ENCODE peak calls at places on chromosomes 3 and 15, in seven cellular contexts. One of them, this sample, is unnamed.

GRCh38 chr15:31396881-31397560 is 70.4 kb downstream of the KLF13 start:
- DNase-seq in A549: peak; percentile 76
- DNase-seq in sigmoid colon: peak; percentile 94
- DNase-seq in upper lobe of left lung: peak; percentile 98
- DNase-seq in SK-N-SH: peak; percentile 82
- DNase-seq in tibial nerve: peak; percentile 89
- DNase-seq in transverse colon: peak; percentile 97
- DNase-seq in this sample: peak; percentile 95

GRCh38 chr15:31024330-31024729 is 32.9 kb upstream of the MTMR10 start:
- DNase-seq in upper lobe of left lung: no peak
- DNase-seq in SK-N-SH: no peak
- DNase-seq in tibial nerve: no peak
- DNase-seq in sigmoid colon: no peak
- DNase-seq in A549: peak; percentile 68
- DNase-seq in transverse colon: no peak
- DNase-seq in this sample: no peak

GRCh38 chr3:69386535-69387385 is 872 bp upstream of the FRMD4B start:
- DNase-seq in transverse colon: no peak
- DNase-seq in sigmoid colon: no peak
- DNase-seq in tibial nerve: no peak
- DNase-seq in upper lobe of left lung: no peak
- DNase-seq in SK-N-SH: no peak
- DNase-seq in A549: no peak
- DNase-seq in this sample: no peak

GRCh38 chr3:12773030-12773723 is 14.1 kb upstream of the TMEM40 start:
- DNase-seq in SK-N-SH: no peak
- DNase-seq in A549: no peak
- DNase-seq in transverse colon: no peak
- DNase-seq in upper lobe of left lung: no peak
- DNase-seq in tibial nerve: no peak
- DNase-seq in sigmoid colon: no peak
- DNase-seq in this sample: no peak

GRCh38 chr3:169020371-169020770 is 643.1 kb downstream of the MECOM start:
- DNase-seq in tibial nerve: no peak
- DNase-seq in sigmoid colon: no peak
- DNase-seq in SK-N-SH: no peak
- DNase-seq in A549: no peak
- DNase-seq in upper lobe of left lung: no peak
- DNase-seq in transverse colon: no peak
- DNase-seq in this sample: no peak

GRCh38 chr3:105274958-105275357 is 91.8 kb upstream of the ALCAM start:
- DNase-seq in tibial nerve: no peak
- DNase-seq in SK-N-SH: no peak
- DNase-seq in sigmoid colon: no peak
- DNase-seq in A549: no peak
- DNase-seq in upper lobe of left lung: no peak
- DNase-seq in transverse colon: no peak
- DNase-seq in this sample: no peak

GRCh38 chr15:42090781-42091180 is 3.6 kb downstream of the PLA2G4D start:
- DNase-seq in transverse colon: peak; percentile 3
- DNase-seq in sigmoid colon: no peak
- DNase-seq in A549: no peak
- DNase-seq in tibial nerve: no peak
- DNase-seq in upper lobe of left lung: no peak
- DNase-seq in SK-N-SH: no peak
- DNase-seq in this sample: no peak

GRCh38 chr15:29003446-29004233 is 117.9 kb downstream of the APBA2 start:
- DNase-seq in transverse colon: no peak
- DNase-seq in A549: no peak
- DNase-seq in tibial nerve: no peak
- DNase-seq in upper lobe of left lung: no peak
- DNase-seq in SK-N-SH: no peak
- DNase-seq in sigmoid colon: no peak
- DNase-seq in this sample: no peak

GRCh38 chr3:15783361-15783969 is 14.3 kb downstream of the ANKRD28 start:
- DNase-seq in SK-N-SH: no peak
- DNase-seq in tibial nerve: no peak
- DNase-seq in upper lobe of left lung: no peak
- DNase-seq in A549: no peak
- DNase-seq in sigmoid colon: no peak
- DNase-seq in transverse colon: no peak
- DNase-seq in this sample: no peak

GRCh38 chr3:57158813-57159678 is 6.1 kb downstream of the IL17RD start:
- DNase-seq in upper lobe of left lung: no peak
- DNase-seq in tibial nerve: no peak
- DNase-seq in sigmoid colon: no peak
- DNase-seq in A549: no peak
- DNase-seq in SK-N-SH: no peak
- DNase-seq in transverse colon: no peak
- DNase-seq in this sample: no peak

GRCh38 chr15:56468271-56468912 is 3.5 kb upstream of the MNS1 start:
- DNase-seq in A549: no peak
- DNase-seq in upper lobe of left lung: no peak
- DNase-seq in sigmoid colon: no peak
- DNase-seq in SK-N-SH: no peak
- DNase-seq in transverse colon: no peak
- DNase-seq in tibial nerve: no peak
- DNase-seq in this sample: no peak

GRCh38 chr3:11228041-11228440 is 44.2 kb upstream of the ATG7 start:
- DNase-seq in upper lobe of left lung: no peak
- DNase-seq in tibial nerve: no peak
- DNase-seq in sigmoid colon: no peak
- DNase-seq in SK-N-SH: no peak
- DNase-seq in A549: no peak
- DNase-seq in transverse colon: no peak
- DNase-seq in this sample: no peak
- TF ChIP-seq EP300 in upper lobe of left lung: no peak
- TF ChIP-seq EP300 in tibial nerve: no peak
- TF ChIP-seq EP300 in sigmoid colon: no peak
- TF ChIP-seq EP300 in SK-N-SH: peak; percentile 26
- TF ChIP-seq EP300 in A549: no peak
- TF ChIP-seq EP300 in transverse colon: no peak
- TF ChIP-seq EP300 in this sample: no peak

DNA sequence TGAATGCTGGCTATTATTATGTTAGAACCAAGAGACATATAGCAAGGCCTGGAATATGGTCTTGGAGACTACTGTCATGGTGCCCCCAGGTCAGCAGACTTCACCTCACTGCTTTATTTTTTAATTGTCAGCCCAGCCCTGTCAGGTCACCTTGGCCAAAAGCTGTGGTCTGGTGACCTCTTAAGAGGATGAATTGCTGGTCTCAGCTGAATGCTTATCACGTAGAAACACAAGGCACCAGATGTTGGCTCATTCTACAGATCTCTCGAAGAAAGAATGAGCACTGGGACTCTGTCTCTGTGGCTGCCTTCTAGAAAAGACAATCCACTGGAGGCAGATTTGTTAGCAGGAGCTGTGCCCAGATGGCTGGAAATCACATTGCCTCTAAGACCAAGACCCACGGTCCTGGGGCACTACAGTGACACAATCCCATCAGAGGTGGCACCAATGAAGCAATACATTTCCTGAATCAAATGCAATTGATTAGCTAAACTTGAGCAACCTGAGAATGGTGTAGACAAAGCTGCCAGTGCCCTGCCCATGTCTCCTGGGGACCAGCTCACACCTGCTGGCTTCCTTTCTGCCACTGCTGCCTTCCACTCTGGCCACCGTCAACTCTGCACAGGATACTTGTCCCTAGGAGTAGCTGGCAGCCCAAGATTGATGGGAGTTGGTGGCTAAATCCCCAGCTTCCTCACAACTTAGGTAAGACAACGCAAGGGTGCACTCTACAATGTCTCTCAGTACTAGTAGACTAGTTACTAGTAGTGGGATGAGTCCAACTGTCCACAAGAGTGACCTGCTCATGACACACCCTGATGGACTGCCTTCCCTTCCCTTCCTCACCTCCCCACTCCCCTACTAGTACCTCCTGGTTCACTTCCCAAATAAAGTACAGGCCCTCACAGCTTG is 384.9 kb upstream of the PROK2 start:
- DNase-seq in upper lobe of left lung: no peak
- DNase-seq in tibial nerve: no peak
- DNase-seq in A549: no peak
- DNase-seq in transverse colon: no peak
- DNase-seq in sigmoid colon: no peak
- DNase-seq in SK-N-SH: no peak
- DNase-seq in this sample: no peak
- TF ChIP-seq EP300 in upper lobe of left lung: no peak
- TF ChIP-seq EP300 in tibial nerve: no peak
- TF ChIP-seq EP300 in A549: no peak
- TF ChIP-seq EP300 in transverse colon: no peak
- TF ChIP-seq EP300 in sigmoid colon: no peak
- TF ChIP-seq EP300 in SK-N-SH: no peak
- TF ChIP-seq EP300 in this sample: no peak

GRCh38 chr3:159785276-159785675 is 203.4 kb upstream of the IL12A start:
- DNase-seq in tibial nerve: no peak
- DNase-seq in sigmoid colon: no peak
- DNase-seq in transverse colon: no peak
- DNase-seq in upper lobe of left lung: no peak
- DNase-seq in A549: no peak
- DNase-seq in SK-N-SH: no peak
- DNase-seq in this sample: no peak
- TF ChIP-seq EP300 in tibial nerve: no peak
- TF ChIP-seq EP300 in sigmoid colon: no peak
- TF ChIP-seq EP300 in transverse colon: no peak
- TF ChIP-seq EP300 in upper lobe of left lung: no peak
- TF ChIP-seq EP300 in A549: no peak
- TF ChIP-seq EP300 in SK-N-SH: no peak
- TF ChIP-seq EP300 in this sample: no peak

GRCh38 chr3:186974824-186975281 is 44.5 kb downstream of the ST6GAL1 start:
- DNase-seq in SK-N-SH: no peak
- DNase-seq in A549: no peak
- DNase-seq in upper lobe of left lung: no peak
- DNase-seq in transverse colon: no peak
- DNase-seq in sigmoid colon: no peak
- DNase-seq in tibial nerve: no peak
- DNase-seq in this sample: peak; percentile 49
- TF ChIP-seq EP300 in SK-N-SH: no peak
- TF ChIP-seq EP300 in A549: no peak
- TF ChIP-seq EP300 in upper lobe of left lung: no peak
- TF ChIP-seq EP300 in transverse colon: no peak
- TF ChIP-seq EP300 in sigmoid colon: no peak
- TF ChIP-seq EP300 in tibial nerve: no peak
- TF ChIP-seq EP300 in this sample: no peak

GRCh38 chr15:63528138-63528659 is 23.8 kb downstream of the USP3 start:
- DNase-seq in tibial nerve: no peak
- DNase-seq in upper lobe of left lung: no peak
- DNase-seq in A549: no peak
- DNase-seq in transverse colon: no peak
- DNase-seq in sigmoid colon: no peak
- DNase-seq in SK-N-SH: no peak
- DNase-seq in this sample: no peak

GRCh38 chr15:63523306-63523990 is 19.1 kb downstream of the USP3 start:
- DNase-seq in sigmoid colon: no peak
- DNase-seq in upper lobe of left lung: no peak
- DNase-seq in tibial nerve: no peak
- DNase-seq in SK-N-SH: no peak
- DNase-seq in A549: no peak
- DNase-seq in transverse colon: no peak
- DNase-seq in this sample: no peak

GRCh38 chr15:63522143-63522531 is 17.7 kb downstream of the USP3 start:
- DNase-seq in A549: no peak
- DNase-seq in tibial nerve: no peak
- DNase-seq in sigmoid colon: no peak
- DNase-seq in upper lobe of left lung: no peak
- DNase-seq in transverse colon: no peak
- DNase-seq in SK-N-SH: no peak
- DNase-seq in this sample: no peak

GRCh38 chr15:63521405-63522142 is 17.2 kb downstream of the USP3 start:
- DNase-seq in A549: no peak
- DNase-seq in sigmoid colon: no peak
- DNase-seq in tibial nerve: no peak
- DNase-seq in SK-N-SH: no peak
- DNase-seq in upper lobe of left lung: no peak
- DNase-seq in transverse colon: no peak
- DNase-seq in this sample: no peak

GRCh38 chr15:63524316-63525015 is 20.1 kb downstream of the USP3 start:
- DNase-seq in SK-N-SH: no peak
- DNase-seq in upper lobe of left lung: no peak
- DNase-seq in transverse colon: no peak
- DNase-seq in A549: no peak
- DNase-seq in tibial nerve: no peak
- DNase-seq in sigmoid colon: no peak
- DNase-seq in this sample: no peak
- TF ChIP-seq EP300 in SK-N-SH: no peak
- TF ChIP-seq EP300 in upper lobe of left lung: no peak
- TF ChIP-seq EP300 in transverse colon: no peak
- TF ChIP-seq EP300 in A549: no peak
- TF ChIP-seq EP300 in tibial nerve: no peak
- TF ChIP-seq EP300 in sigmoid colon: no peak
- TF ChIP-seq EP300 in this sample: no peak

GRCh38 chr3:153160451-153161137 is 1.4 kb upstream of the RAP2B start:
- DNase-seq in A549: peak; percentile 87
- DNase-seq in tibial nerve: peak; percentile 53
- DNase-seq in transverse colon: peak; percentile 86
- DNase-seq in upper lobe of left lung: peak; percentile 87
- DNase-seq in SK-N-SH: peak; percentile 72
- DNase-seq in sigmoid colon: peak; percentile 89
- DNase-seq in this sample: peak; percentile 82
- TF ChIP-seq EP300 in A549: no peak
- TF ChIP-seq EP300 in tibial nerve: peak; percentile 0
- TF ChIP-seq EP300 in transverse colon: no peak
- TF ChIP-seq EP300 in upper lobe of left lung: no peak
- TF ChIP-seq EP300 in SK-N-SH: no peak
- TF ChIP-seq EP300 in sigmoid colon: no peak
- TF ChIP-seq EP300 in this sample: no peak

GRCh38 chr15:98776607-98777281 is 128.4 kb downstream of the IGF1R start:
- DNase-seq in sigmoid colon: no peak
- DNase-seq in transverse colon: no peak
- DNase-seq in tibial nerve: peak; percentile 32
- DNase-seq in A549: no peak
- DNase-seq in upper lobe of left lung: peak; percentile 35
- DNase-seq in SK-N-SH: no peak
- DNase-seq in this sample: peak; percentile 58
- TF ChIP-seq EP300 in sigmoid colon: no peak
- TF ChIP-seq EP300 in transverse colon: no peak
- TF ChIP-seq EP300 in tibial nerve: no peak
- TF ChIP-seq EP300 in A549: no peak
- TF ChIP-seq EP300 in upper lobe of left lung: no peak
- TF ChIP-seq EP300 in SK-N-SH: no peak
- TF ChIP-seq EP300 in this sample: no peak

DNA sequence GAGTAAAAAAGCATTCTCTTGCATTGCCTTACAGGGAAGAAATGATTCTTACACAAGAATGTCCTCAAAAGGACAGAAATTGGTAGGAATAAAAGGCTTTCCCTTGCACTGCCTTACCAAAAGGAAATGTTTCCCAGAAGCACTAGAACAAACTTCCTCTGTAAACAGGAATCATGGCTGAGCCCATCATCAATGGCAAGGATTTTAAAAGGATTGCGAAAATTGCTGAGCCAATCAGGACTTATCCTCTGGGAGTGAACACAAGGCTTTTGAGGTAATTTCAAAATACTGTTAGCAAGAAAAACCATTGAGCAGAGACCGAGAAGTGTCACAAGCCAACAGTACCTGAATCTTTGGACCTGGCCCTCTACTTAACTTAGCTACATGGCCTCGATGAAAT is 897.3 kb downstream of the ROBO1 start:
- DNase-seq in tibial nerve: no peak
- DNase-seq in transverse colon: no peak
- DNase-seq in A549: no peak
- DNase-seq in sigmoid colon: no peak
- DNase-seq in SK-N-SH: no peak
- DNase-seq in upper lobe of left lung: no peak
- DNase-seq in this sample: no peak
- TF ChIP-seq EP300 in tibial nerve: no peak
- TF ChIP-seq EP300 in transverse colon: no peak
- TF ChIP-seq EP300 in A549: no peak
- TF ChIP-seq EP300 in sigmoid colon: no peak
- TF ChIP-seq EP300 in SK-N-SH: no peak
- TF ChIP-seq EP300 in upper lobe of left lung: no peak
- TF ChIP-seq EP300 in this sample: no peak

GRCh38 chr15:70120109-70120508 is 22.4 kb upstream of the TLE3 start:
- DNase-seq in upper lobe of left lung: no peak
- DNase-seq in A549: no peak
- DNase-seq in sigmoid colon: no peak
- DNase-seq in transverse colon: no peak
- DNase-seq in SK-N-SH: no peak
- DNase-seq in tibial nerve: no peak
- DNase-seq in this sample: no peak
- TF ChIP-seq EP300 in upper lobe of left lung: no peak
- TF ChIP-seq EP300 in A549: no peak
- TF ChIP-seq EP300 in sigmoid colon: no peak
- TF ChIP-seq EP300 in transverse colon: no peak
- TF ChIP-seq EP300 in SK-N-SH: no peak
- TF ChIP-seq EP300 in tibial nerve: no peak
- TF ChIP-seq EP300 in this sample: no peak

This sample was measured in stomach.